ENCODE peak calls at places on chromosomes 16 and 17, in eight cellular contexts. B, G, I, D, H, F, Q and O are unnamed samples.

GRCh38 chr16:29925173-29925804 is 737 bp downstream of the KCTD13 start:
- DNase-seq in G (no peak), D (no peak), I (no peak), F (no peak), H (peak; percentile 26), B (no peak), Q (no peak), O (no peak)

GRCh38 chr17:62761884-62762283 is 46.2 kb downstream of the MARCHF10 start:
- DNase-seq in G (no peak), B (no peak), Q (no peak), D (no peak), F (no peak), I (no peak), H (no peak), O (no peak)

GRCh38 chr17:44380767-44381166 is 8.7 kb downstream of the ITGA2B start:
- DNase-seq in F (no peak), Q (no peak), G (no peak), I (no peak), B (no peak), H (no peak), D (no peak), O (no peak)

GRCh38 chr17:13909901-13910519 is 159.3 kb upstream of the COX10 start:
- DNase-seq in B (no peak), F (no peak), Q (no peak), G (no peak), D (no peak), I (no peak), H (no peak), O (no peak)

GRCh38 chr17:12985431-12986285 is 32.2 kb downstream of the ELAC2 start:
- DNase-seq in B (no peak), I (peak; percentile 20), F (no peak), G (no peak), H (no peak), Q (no peak), D (no peak), O (no peak)

GRCh38 chr16:88781140-88782077 is 3.6 kb downstream of the PIEZO1 start:
- DNase-seq in G (peak; percentile 62), H (no peak), F (no peak), Q (no peak), D (peak; percentile 57), B (peak; percentile 37), I (no peak), O (no peak)

GRCh38 chr16:57924514-57924913 is 46.4 kb downstream of the CNGB1 start:
- DNase-seq in G (no peak), I (no peak), Q (no peak), F (no peak), H (no peak), B (no peak), D (no peak), O (no peak)

GRCh38 chr17:59341922-59342321 is 10.5 kb downstream of the YPEL2 start:
- DNase-seq in I (no peak), B (no peak), F (no peak), G (no peak), D (no peak), H (no peak), Q (no peak), O (no peak)

GRCh38 chr16:84150926-84151325 is 5.8 kb downstream of the DNAAF1 start:
- DNase-seq in Q (no peak), D (no peak), F (no peak), I (no peak), H (no peak), G (no peak), B (no peak), O (no peak)

GRCh38 chr16:11354733-11355574 is 9.7 kb downstream of the RMI2 start:
- DNase-seq in B (no peak), I (no peak), D (peak; percentile 79), G (no peak), Q (peak; percentile 58), H (no peak), F (no peak), O (no peak)

GRCh38 chr16:12168054-12169018 is 191.8 kb downstream of the SNX29 start:
- DNase-seq in I (no peak), Q (no peak), D (no peak), G (no peak), H (no peak), F (no peak), B (no peak), O (no peak)

GRCh38 chr17:75289832-75290337 is 652 bp upstream of the SLC25A19 start:
- DNase-seq in G (peak; percentile 61), Q (peak; percentile 84), F (peak; percentile 53), D (peak; percentile 65), I (peak; percentile 58), H (peak; percentile 64), B (peak; percentile 39), O (peak; percentile 70)

GRCh38 chr16:79191933-79192332 is 408.6 kb downstream of the MAF start:
- DNase-seq in G (no peak), F (no peak), Q (no peak), D (no peak), I (no peak), H (no peak), B (no peak), O (no peak)

GRCh38 chr17:10631048-10631700 is 25.9 kb downstream of the MYH3 start:
- DNase-seq in F (no peak), B (no peak), I (no peak), G (no peak), Q (no peak), D (peak; percentile 16), H (peak; percentile 43), O (peak; percentile 37)

GRCh38 chr16:30619207-30619606 is 9.0 kb upstream of the ZNF689 start:
- DNase-seq in Q (no peak), I (no peak), D (no peak), H (no peak), F (no peak), G (no peak), B (no peak), O (peak; percentile 15)

GRCh38 chr17:44350733-44351226 is 5.7 kb downstream of the GRN start:
- DNase-seq in D (peak; percentile 77), G (no peak), F (no peak), I (peak; percentile 52), Q (no peak), H (peak; percentile 74), B (peak; percentile 70), O (peak; percentile 62)

GRCh38 chr17:13016881-13017622 is 775 bp downstream of the ELAC2 start:
- DNase-seq in Q (no peak), F (no peak), G (no peak), I (no peak), H (no peak), D (no peak), B (no peak), O (peak; percentile 17)

GRCh38 chr17:83198366-83199341 is 119.2 kb downstream of the METRNL start:
- DNase-seq in B (peak; percentile 15), Q (peak; percentile 61), H (no peak), D (peak; percentile 6), F (no peak), I (peak; percentile 4), G (peak; percentile 19), O (no peak)

GRCh38 chr16:85593503-85594195 is 19.5 kb upstream of the GSE1 start:
- DNase-seq in F (no peak), G (no peak), H (no peak), I (no peak), D (no peak), B (no peak), Q (no peak), O (no peak)

GRCh38 chr16:50696126-50696525 is 2.7 kb downstream of the NOD2 start:
- DNase-seq in I (no peak), Q (no peak), D (no peak), B (no peak), G (no peak), F (no peak), H (no peak), O (no peak)

GRCh38 chr16:50697881-50698767 is 4.7 kb downstream of the NOD2 start:
- DNase-seq in H (no peak), Q (no peak), I (no peak), G (no peak), D (no peak), F (peak; percentile 54), B (no peak), O (peak; percentile 30)

GRCh38 chr16:50696575-50697420 is 3.4 kb downstream of the NOD2 start:
- DNase-seq in B (peak; percentile 75), F (peak; percentile 76), I (peak; percentile 81), Q (peak; percentile 91), G (peak; percentile 84), H (peak; percentile 92), D (peak; percentile 48), O (peak; percentile 45)

GRCh38 chr16:50695017-50696000 is 1.9 kb downstream of the NOD2 start:
- DNase-seq in H (no peak), B (no peak), Q (no peak), F (peak; percentile 43), I (no peak), D (no peak), G (peak; percentile 61), O (no peak)

GRCh38 chr16:50697421-50697715 is 4.0 kb downstream of the NOD2 start:
- DNase-seq in Q (no peak), D (no peak), I (no peak), H (no peak), G (no peak), B (no peak), F (no peak), O (no peak)
- H3K4me3 ChIP-seq in Q (no peak overlapping the region), D (no peak overlapping the region), I (no peak overlapping the region), H (no peak overlapping the region), G (peak overlapping the region; percentile 55), B (peak overlapping the region; percentile 45), F (no peak overlapping the region), O (no peak overlapping the region)

GRCh38 chr17:50210249-50211225 is 9.1 kb upstream of the COL1A1 start:
- DNase-seq in B (peak; percentile 72), G (peak; percentile 74), H (peak; percentile 58), I (no peak), D (no peak), F (no peak), Q (peak; percentile 94), O (peak; percentile 97)

GRCh38 chr17:50214986-50215730 is 13.7 kb upstream of the COL1A1 start:
- DNase-seq in B (no peak), H (no peak), F (no peak), I (no peak), D (no peak), G (peak; percentile 28), Q (no peak), O (peak; percentile 58)

GRCh38 chr17:50211249-50212120 is 10.1 kb upstream of the COL1A1 start:
- DNase-seq in H (no peak), D (no peak), Q (peak; percentile 76), F (no peak), I (peak; percentile 7), G (peak; percentile 31), B (no peak), O (peak; percentile 63)

GRCh38 chr17:50212121-50212843 is 10.9 kb upstream of the COL1A1 start:
- DNase-seq in Q (peak; percentile 91), F (no peak), G (peak; percentile 34), D (no peak), I (peak; percentile 17), H (peak; percentile 38), B (no peak), O (peak; percentile 78)

GRCh38 chr17:50213026-50214015 is 11.9 kb upstream of the COL1A1 start:
- DNase-seq in Q (no peak), G (peak; percentile 19), H (peak; percentile 18), F (no peak), D (peak; percentile 37), B (no peak), I (no peak), O (no peak)
- TF ChIP-seq CTCF in Q (no peak), G (no peak), H (no peak), F (no peak), D (no peak), B (no peak), I (no peak), O (no peak)

GRCh38 chr16:78102865-78103264 is 3.4 kb downstream of the WWOX start:
- DNase-seq in Q (no peak), F (no peak), D (no peak), B (no peak), G (no peak), I (no peak), H (no peak), O (no peak)
- H3K4me3 ChIP-seq in Q (no peak overlapping the region), F (no peak overlapping the region), D (no peak overlapping the region), B (no peak overlapping the region), G (no peak overlapping the region), I (no peak overlapping the region), H (no peak overlapping the region), O (no peak overlapping the region)

GRCh38 chr16:3465911-3466584 is 22.6 kb downstream of the NAA60 start:
- DNase-seq in G (no peak), F (no peak), H (no peak), B (no peak), D (no peak), I (no peak), Q (no peak), O (no peak)
- TF ChIP-seq CTCF in G (no peak), F (no peak), H (no peak), B (no peak), D (no peak), I (no peak), Q (no peak), O (no peak)